ENCODE peak calls at places on chromosomes 11 and 22, in six cellular contexts. K, Y, D, L, E and R are unnamed samples.

GRCh38 chr22:36355894-36356293 is 31.9 kb downstream of the MYH9 start:
- DNase-seq in Y (no peak), E (peak; percentile 4), K (peak; percentile 58), D (no peak), L (no peak), R (no peak)

GRCh38 chr11:19670030-19670761 is 42.4 kb upstream of the NAV2 start:
- DNase-seq in Y (no peak), D (peak; percentile 25), E (peak; percentile 70), L (peak; percentile 50), K (no peak), R (no peak)

GRCh38 chr11:87753143-87753542 is 422.1 kb downstream of the RAB38 start:
- DNase-seq in D (no peak), K (no peak), E (no peak), Y (no peak), L (no peak), R (no peak)

GRCh38 chr22:28474248-28474647 is 205.4 kb downstream of the TTC28 start:
- DNase-seq in Y (no peak), D (peak; percentile 6), E (no peak), L (no peak), K (no peak), R (no peak)

GRCh38 chr11:123357990-123358827 is 71.9 kb upstream of the GRAMD1B start:
- DNase-seq in D (peak; percentile 20), E (peak; percentile 36), K (no peak), Y (no peak), L (peak; percentile 6), R (no peak)

GRCh38 chr22:38956551-38956950 is 858 bp upstream of the APOBEC3A start:
- DNase-seq in E (no peak), D (no peak), Y (no peak), K (no peak), L (no peak), R (no peak)

GRCh38 chr11:19715373-19715772 is 2.7 kb downstream of the NAV2 start:
- DNase-seq in L (peak; percentile 97), Y (peak; percentile 74), K (no peak), E (peak; percentile 97), D (peak; percentile 73), R (peak; percentile 96)

GRCh38 chr11:70419307-70420007 is 21.1 kb downstream of the CTTN start:
- DNase-seq in D (no peak), K (no peak), Y (no peak), L (no peak), E (no peak), R (no peak)

GRCh38 chr11:134124660-134125451 is 56.0 kb downstream of the JAM3 start:
- DNase-seq in L (peak; percentile 76), Y (no peak), E (peak; percentile 55), K (peak; percentile 18), D (peak; percentile 61), R (no peak)

GRCh38 chr11:45647329-45647728 is 18.1 kb downstream of the CHST1 start:
- DNase-seq in Y (no peak), L (no peak), E (no peak), K (no peak), D (no peak), R (no peak)

GRCh38 chr11:62433553-62434301 is 14.9 kb downstream of the SCGB1A1 start:
- DNase-seq in D (no peak), K (no peak), E (no peak), Y (no peak), L (no peak), R (no peak)

GRCh38 chr11:65212226-65212801 is 30.6 kb downstream of the CAPN1 start:
- DNase-seq in K (no peak), L (no peak), Y (no peak), D (no peak), E (no peak), R (no peak)

DNA sequence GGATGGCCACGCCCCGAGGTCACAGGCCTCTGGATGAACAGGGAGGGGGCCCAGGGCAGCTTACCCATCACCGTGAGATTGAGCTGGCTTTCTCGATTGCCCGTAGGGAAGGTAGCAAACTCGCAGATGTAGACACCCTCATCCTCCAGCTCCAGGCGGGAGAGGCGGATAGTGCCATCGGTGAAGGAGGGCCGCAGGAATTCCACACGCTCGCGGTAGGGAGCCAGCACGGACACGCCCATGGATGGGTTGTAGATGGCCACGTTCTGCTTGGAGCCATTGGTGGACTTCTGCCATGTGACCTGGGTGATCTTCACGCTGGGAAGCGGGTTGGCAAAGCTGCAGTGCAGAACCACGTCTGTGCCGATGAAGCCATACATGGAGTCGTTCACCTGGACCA is 50.6 kb downstream of the NECTIN1 start:
- DNase-seq in L (no peak), Y (no peak), D (no peak), E (no peak), K (no peak), R (no peak)
- H3K4me3 ChIP-seq in L (no peak overlapping the region), Y (no peak overlapping the region), D (no peak overlapping the region), E (no peak overlapping the region), K (no peak overlapping the region), R (no peak overlapping the region)

GRCh38 chr11:32434387-32435151 is 770 bp downstream of the WT1 start:
- DNase-seq in D (no peak), L (peak; percentile 80), E (no peak), Y (no peak), K (no peak), R (no peak)
- TF ChIP-seq CTCF in D (peak; percentile 8), L (peak; percentile 22), E (no peak), Y (no peak), K (no peak), R (no peak)

DNA sequence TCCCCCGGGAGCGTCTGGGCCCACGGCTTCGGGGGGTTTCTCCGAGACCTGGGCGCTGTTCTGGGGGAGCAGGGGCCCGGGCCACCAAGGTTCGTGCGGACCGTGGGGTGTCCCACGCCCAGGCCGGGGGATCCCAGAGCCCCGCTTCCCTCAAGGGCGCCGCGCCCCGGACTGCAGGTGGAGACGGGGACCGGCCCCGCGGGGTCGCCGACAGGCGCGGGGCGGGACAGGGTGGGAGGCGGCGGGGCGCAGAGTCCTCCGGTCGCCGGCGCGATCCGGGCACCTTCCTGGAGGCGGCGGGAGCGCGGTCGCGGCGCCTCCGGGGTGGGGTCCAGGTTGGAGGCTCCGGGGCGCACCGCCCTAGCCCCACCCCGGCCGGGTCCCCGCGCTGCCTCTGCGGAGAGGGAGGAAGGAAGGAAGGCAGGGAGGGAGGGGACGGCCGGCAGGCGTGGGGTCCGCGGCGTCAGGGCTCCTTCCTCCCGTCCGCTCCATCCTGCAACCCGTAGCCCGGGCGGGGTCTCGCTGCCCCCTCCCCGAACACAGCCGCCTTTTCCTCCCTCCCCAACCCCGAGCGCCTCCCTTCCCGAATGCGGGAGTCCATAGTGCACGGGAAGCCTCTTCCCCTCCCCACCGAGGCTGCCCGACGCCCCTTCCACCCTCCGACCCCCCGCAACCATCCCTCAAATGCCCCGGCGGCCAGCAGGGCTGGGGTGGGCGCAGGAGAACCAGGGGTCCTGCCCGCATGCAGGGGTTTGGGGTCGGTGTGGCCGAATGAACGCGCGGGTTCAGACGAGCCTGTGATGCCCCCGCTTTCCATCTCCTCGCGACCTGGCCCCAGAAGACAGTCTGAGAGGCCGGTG is 4.3 kb upstream of the ZBED4 start:
- DNase-seq in Y (no peak), L (no peak), D (no peak), K (no peak), E (no peak), R (no peak)
- H3K4me3 ChIP-seq in Y (no peak overlapping the region), L (no peak overlapping the region), D (peak overlapping the region; percentile 33), K (peak overlapping the region; percentile 48), E (no peak overlapping the region), R (peak overlapping the region; percentile 45)

GRCh38 chr11:131218542-131218941 is 151.9 kb upstream of the NTM start:
- DNase-seq in D (no peak), Y (no peak), L (no peak), E (no peak), K (no peak), R (no peak)

GRCh38 chr11:131223198-131223975 is 147.0 kb upstream of the NTM start:
- DNase-seq in Y (no peak), D (no peak), L (no peak), K (no peak), E (no peak), R (no peak)

DNA sequence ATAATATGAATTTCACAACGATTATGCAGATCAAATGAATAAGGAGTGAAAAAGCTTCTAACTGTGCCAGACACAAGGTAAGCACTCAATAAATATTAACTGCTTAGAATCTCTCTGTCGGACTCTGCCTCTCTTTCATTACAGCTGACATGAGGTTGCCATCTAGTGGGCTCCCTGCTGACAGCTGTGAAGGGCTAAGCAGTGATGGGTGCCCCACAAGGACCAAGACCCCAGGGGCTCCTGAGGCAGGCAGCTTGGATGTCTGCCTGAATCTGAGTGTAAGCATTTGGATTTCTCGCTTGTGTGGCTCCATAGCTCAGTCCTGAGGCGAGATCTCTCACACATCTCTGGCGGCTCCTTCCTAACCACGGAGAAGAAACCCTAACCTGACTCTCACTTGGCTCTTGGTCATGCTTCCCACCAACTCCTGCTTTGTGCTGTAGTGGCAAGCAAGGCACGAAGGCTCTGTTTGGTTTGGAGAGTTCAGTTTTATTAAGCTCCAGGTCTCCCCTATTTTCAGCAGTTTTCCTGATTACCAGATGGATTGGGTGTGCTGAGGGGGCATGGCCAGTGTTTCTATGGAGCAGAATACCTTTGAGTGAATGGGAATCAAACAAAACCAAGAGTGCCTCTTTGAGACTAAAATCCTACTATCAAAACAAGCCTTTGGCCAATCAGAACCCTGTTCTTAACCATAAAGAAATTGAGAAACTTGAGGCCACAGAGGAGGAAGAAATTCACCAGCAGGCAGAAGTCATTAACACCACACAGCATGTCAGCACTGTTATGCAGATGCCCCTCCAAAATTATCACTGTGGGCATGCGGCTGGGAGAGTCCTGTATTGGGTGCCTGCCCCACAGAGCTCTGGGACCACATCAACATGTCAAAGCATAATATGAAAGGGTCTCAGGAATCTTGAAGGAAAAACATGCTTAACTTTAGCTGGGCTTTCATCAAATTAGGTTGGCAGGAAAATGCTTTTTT is 152.8 kb upstream of the NTM start:
- DNase-seq in E (peak; percentile 20), D (peak; percentile 35), L (peak; percentile 5), K (no peak), Y (no peak), R (no peak)
- TF ChIP-seq CTCF in E (peak; percentile 40), D (peak; percentile 58), L (peak; percentile 15), K (no peak), Y (peak; percentile 31), R (peak; percentile 55)

DNA sequence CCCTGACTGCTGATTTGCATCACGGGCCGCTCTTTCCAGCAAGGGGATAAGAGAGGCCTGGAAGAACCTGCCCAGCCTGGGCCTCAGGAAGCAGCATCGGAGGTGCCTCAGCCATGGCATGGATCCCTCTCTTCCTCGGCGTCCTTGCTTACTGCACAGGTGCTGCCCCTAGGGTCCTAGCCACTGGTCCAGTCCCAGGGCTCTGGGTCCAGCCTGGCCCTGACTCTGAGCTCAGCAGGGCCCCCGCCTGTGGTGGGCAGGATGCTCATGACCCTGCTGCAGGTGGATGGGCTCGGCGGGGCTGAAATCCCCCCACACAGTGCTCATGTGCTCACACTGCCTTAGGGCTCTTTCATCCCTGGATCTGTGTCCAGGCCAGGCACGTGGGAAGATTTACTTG is 7.0 kb upstream of the IGLL5 start:
- DNase-seq in E (no peak), L (no peak), D (no peak), K (no peak), Y (no peak), R (no peak)
- H3K4me3 ChIP-seq in E (no peak overlapping the region), L (no peak overlapping the region), D (no peak overlapping the region), K (no peak overlapping the region), Y (no peak overlapping the region), R (no peak overlapping the region)